ENCODE peak calls at places on chromosomes 5 and 9, in nine cellular contexts. X is spleen; N is naive thymus-derived CD4-positive, alpha-beta T cell; Y is AG04450; C is tibial artery; M is colonic mucosa; E is Peyer's patch; I is HCT116; V is A549. T is an unnamed sample.

GRCh38 chr5:138439537-138440225 is 824 bp downstream of the REEP2 start:
- DNase-seq in X (no peak), N (no peak), Y (no peak), C (no peak), M (no peak), E (no peak), I (no peak), V (no peak), T (no peak)

GRCh38 chr5:52801329-52801728 is 13.6 kb downstream of the ITGA1 start:
- DNase-seq in X (no peak), N (no peak), Y (no peak), C (no peak), M (no peak), E (no peak), I (no peak), V (peak; percentile 11), T (no peak)

GRCh38 chr9:113220467-113221002 is 542 bp downstream of the FKBP15 start:
- DNase-seq in X (no peak), N (no peak), Y (no peak), C (no peak), M (peak; percentile 27), E (no peak), I (no peak), V (no peak), T (no peak)

GRCh38 chr5:131303537-131303936 is 39.7 kb downstream of the CDC42SE2 start:
- DNase-seq in X (no peak), N (no peak), Y (peak; percentile 16), C (no peak), M (no peak), E (no peak), I (no peak), V (no peak), T (no peak)

GRCh38 chr9:91245432-91246313 is 116.0 kb downstream of the AUH start:
- DNase-seq in X (no peak), N (no peak), Y (no peak), C (no peak), M (peak; percentile 24), E (no peak), I (no peak), V (peak; percentile 60), T (no peak)

GRCh38 chr9:84940294-84940693 is 270.8 kb downstream of the NTRK2 start:
- DNase-seq in X (no peak), N (no peak), Y (no peak), C (no peak), M (no peak), E (no peak), I (no peak), V (no peak), T (no peak)

GRCh38 chr9:129496187-129497063 is 124.5 kb downstream of the C9orf50 start:
- DNase-seq in X (peak; percentile 93), N (peak; percentile 49), Y (peak; percentile 83), C (peak; percentile 98), M (peak; percentile 93), E (peak; percentile 90), I (peak; percentile 72), V (peak; percentile 94), T (peak; percentile 95)

GRCh38 chr9:77236693-77237092 is 59.4 kb downstream of the VPS13A start:
- DNase-seq in X (no peak), N (no peak), Y (no peak), C (no peak), M (no peak), E (no peak), I (no peak), V (no peak), T (no peak)

DNA sequence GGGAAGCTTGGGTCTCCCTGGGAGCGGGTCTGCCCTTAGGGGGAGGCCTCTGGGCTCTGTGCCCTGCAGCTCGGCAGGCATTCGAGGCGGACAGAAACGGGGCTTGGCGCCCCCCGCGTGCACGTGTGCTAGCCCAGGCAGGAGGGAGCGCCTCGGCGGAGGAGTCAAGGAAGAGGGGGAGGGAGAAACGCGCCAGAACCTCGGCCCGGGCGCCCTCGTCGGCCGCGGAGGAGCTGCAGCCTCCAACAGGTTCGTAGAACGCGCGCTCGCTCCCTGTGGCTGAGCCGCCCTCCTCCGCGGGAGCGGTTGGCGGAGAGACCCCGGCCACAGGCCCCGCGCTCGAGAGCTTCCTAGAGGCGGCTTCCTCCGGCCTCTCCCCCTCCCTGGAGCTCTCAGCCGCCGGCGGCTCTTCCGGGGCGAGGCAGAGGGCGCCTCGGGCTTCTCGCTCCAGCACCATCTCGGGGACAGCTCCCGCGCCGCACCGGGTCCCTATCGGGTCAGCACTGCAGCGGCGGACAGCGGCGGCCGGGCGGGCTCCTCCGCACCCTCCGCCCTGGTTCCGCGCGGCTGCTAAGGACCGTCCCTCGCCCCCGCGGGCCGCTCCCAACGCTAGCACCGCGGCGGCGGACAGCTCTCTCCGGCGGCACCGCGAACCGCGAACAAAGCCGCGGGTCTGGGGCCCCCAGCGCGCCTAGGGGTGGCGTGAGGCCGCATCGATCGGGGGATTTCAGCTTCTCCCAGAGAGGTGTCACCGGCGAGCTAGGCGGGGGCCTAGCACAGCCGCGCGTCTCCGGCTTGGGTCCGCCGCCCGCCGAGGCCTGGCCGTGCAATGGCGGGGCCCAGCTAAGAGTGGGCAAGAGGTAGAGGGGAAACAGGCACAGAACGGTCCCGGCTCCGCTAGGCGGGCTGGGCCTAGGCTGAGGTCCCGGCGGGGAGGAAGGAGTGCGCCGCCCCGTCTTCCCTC is 74.6 kb upstream of the CPLX2 start:
- DNase-seq in X (peak; percentile 86), N (peak; percentile 86), Y (peak; percentile 53), C (peak; percentile 38), M (peak; percentile 65), E (peak; percentile 81), I (peak; percentile 33), V (peak; percentile 74), T (peak; percentile 82)
- H3K4me3 ChIP-seq in X (no peak overlapping the region), N (no peak overlapping the region), Y (no peak overlapping the region), C (no peak overlapping the region), M (peak overlapping the region; percentile 7), E (no peak overlapping the region), I (no peak overlapping the region), V (peak overlapping the region; percentile 53), T (no peak overlapping the region)

GRCh38 chr5:28009526-28010025 is 971.2 kb upstream of the CDH9 start:
- DNase-seq in X (no peak), N (no peak), Y (no peak), C (no peak), M (no peak), E (no peak), I (no peak), V (no peak), T (no peak)

GRCh38 chr5:28017178-28017577 is 978.8 kb upstream of the CDH9 start:
- DNase-seq in X (no peak), N (no peak), Y (no peak), C (no peak), M (no peak), E (no peak), I (no peak), V (no peak), T (no peak)

GRCh38 chr5:28012538-28012937 is 974.2 kb upstream of the CDH9 start:
- DNase-seq in X (no peak), N (no peak), Y (no peak), C (no peak), M (no peak), E (no peak), I (no peak), V (peak; percentile 10), T (no peak)

GRCh38 chr5:28014779-28015178 is 976.4 kb upstream of the CDH9 start:
- DNase-seq in X (no peak), N (no peak), Y (no peak), C (no peak), M (no peak), E (no peak), I (peak; percentile 3), V (peak; percentile 47), T (no peak)
- H3K9me3 ChIP-seq in X (peaks cover 28% of the 10 kb centered on the region), N (no peaks in the 10 kb centered on the region), Y (peaks cover 22% of the 10 kb centered on the region), C (no peaks in the 10 kb centered on the region), M (no peaks in the 10 kb centered on the region), E (no peaks in the 10 kb centered on the region), I (peaks cover 16% of the 10 kb centered on the region), V (peaks cover 44% of the 10 kb centered on the region), T (peaks cover 25% of the 10 kb centered on the region)

GRCh38 chr9:93960221-93960970 is 5.2 kb upstream of the BARX1 start:
- DNase-seq in X (no peak), N (no peak), Y (no peak), C (no peak), M (peak; percentile 31), E (peak; percentile 55), I (no peak), V (no peak), T (no peak)

GRCh38 chr9:93958875-93959682 is 3.9 kb upstream of the BARX1 start:
- DNase-seq in X (no peak), N (no peak), Y (no peak), C (no peak), M (no peak), E (no peak), I (no peak), V (no peak), T (no peak)

GRCh38 chr9:93959739-93960154 is 4.6 kb upstream of the BARX1 start:
- DNase-seq in X (no peak), N (no peak), Y (no peak), C (no peak), M (no peak), E (no peak), I (no peak), V (no peak), T (no peak)

GRCh38 chr9:93956183-93956784 is 1.1 kb upstream of the BARX1 start:
- DNase-seq in X (no peak), N (no peak), Y (no peak), C (no peak), M (no peak), E (no peak), I (no peak), V (no peak), T (no peak)

DNA sequence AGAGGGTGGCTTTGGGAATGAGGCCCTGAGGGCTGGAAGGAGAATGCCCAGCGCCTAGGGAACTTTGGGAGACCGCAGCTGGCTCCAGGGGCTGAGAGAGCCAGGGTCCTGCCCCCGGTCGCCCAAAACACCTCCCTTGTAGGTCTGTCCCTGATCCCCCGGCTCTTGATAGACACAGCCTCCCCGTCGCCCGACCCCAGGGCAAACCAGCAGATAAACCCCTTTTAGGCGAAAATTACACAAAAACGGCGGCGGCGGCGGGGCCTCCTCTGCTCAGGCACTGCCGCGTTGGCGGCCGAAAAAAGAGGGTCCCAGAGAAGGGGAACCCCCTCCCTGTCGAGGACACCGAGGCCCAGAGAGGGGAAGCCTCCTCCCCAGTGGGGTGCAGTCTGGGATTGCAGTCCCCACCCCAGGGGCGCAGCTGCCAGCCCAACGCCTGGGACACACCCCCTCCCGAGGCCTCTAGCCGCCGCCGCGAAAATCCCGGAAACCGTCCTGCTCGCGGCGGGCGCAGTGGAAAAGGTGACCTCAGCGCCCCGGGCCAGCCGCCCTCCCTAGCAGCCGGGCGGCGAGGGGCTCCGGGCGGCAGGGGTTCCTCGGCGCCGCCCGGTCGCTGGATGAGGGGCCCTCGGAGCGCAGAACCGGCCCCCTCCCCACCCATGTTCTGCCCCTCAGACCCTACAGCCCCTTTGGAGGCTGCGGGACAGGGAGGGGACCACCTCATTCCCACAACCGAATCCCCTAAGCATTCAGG is 3.1 kb upstream of the BARX1 start:
- DNase-seq in X (no peak), N (no peak), Y (no peak), C (no peak), M (no peak), E (peak; percentile 48), I (no peak), V (no peak), T (no peak)
- H3K4me3 ChIP-seq in X (peak overlapping the region; percentile 30), N (no peak overlapping the region), Y (no peak overlapping the region), C (no peak overlapping the region), M (peak overlapping the region; percentile 11), E (peak overlapping the region; percentile 22), I (no peak overlapping the region), V (no peak overlapping the region), T (peak overlapping the region; percentile 30)

DNA sequence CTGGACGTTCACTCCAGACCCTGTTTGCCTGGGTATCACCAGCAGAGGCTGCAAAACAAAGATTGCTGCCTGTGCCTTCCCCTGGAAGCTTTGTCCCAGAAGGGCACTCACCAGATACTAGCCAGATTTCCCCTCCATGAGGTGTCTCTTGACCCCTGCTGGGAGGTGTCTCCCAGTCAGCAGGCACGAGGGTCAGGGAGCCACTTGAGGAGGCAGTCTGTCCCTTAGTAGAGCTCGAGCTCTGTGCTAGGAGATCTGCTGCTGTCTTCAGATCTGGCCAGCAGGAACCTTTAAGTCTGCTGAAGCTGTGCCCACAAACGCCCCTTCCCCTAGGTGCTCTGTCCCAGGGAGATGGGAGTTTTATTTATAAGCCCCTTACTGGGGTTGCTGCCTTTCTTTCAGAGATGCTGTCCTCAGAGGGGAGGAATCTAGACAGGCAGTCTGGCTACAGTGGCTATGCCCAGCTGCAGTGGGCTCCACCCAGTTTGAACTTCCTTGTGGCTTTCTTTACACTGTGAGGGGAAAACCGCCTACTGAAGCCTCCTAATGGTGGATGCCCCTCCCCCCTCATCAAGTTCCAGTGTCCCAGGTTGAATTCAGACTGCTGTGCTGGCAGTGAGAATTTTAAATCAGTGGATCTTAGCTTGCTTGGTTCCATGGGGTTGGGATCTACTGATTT is 253.9 kb downstream of the SPATA31D1 start:
- DNase-seq in X (peak; percentile 57), N (no peak), Y (no peak), C (no peak), M (peak; percentile 17), E (no peak), I (no peak), V (no peak), T (no peak)
- H3K9me3 ChIP-seq in X (peaks cover 15% of the 10 kb centered on the region), N (no peaks in the 10 kb centered on the region), Y (peaks cover 9% of the 10 kb centered on the region), C (peaks cover 9% of the 10 kb centered on the region), M (no peaks in the 10 kb centered on the region), E (no peaks in the 10 kb centered on the region), I (peaks cover 3% of the 10 kb centered on the region), V (no peaks in the 10 kb centered on the region), T (peaks cover 26% of the 10 kb centered on the region)